ENCODE peak calls at places on chromosomes 13 and 19, in eight cellular contexts. A, Y, R, L, U, O, G and B are unnamed samples. For H3K9me3, the result is how much of the 10 kb centered on the place peaks cover.

GRCh38 chr13:46172531-46172991 is 9.4 kb downstream of the LCP1 start:
- DNase-seq in A (peak), G (no peak), O (no peak), Y (no peak), L (no peak), U (no peak), R (no peak), B (peak)

GRCh38 chr19:16070366-16070990 is 5.8 kb upstream of the TPM4 start:
- DNase-seq in Y (peak), U (peak), A (peak), R (no peak), O (no peak), L (peak), G (no peak), B (peak)

GRCh38 chr13:114279770-114280169 is 1.6 kb upstream of the UPF3A start:
- DNase-seq in Y (no peak), A (peak), L (no peak), R (no peak), U (no peak), G (no peak), O (no peak), B (no peak)

GRCh38 chr19:16912780-16913179 is 24.0 kb downstream of the F2RL3 start:
- DNase-seq in Y (no peak), L (no peak), O (no peak), A (no peak), U (no peak), G (no peak), R (no peak), B (no peak)

GRCh38 chr19:18940791-18941627 is at the start of gene HOMER3:
- DNase-seq in O (no peak), R (peak), G (peak), Y (no peak), A (peak), L (peak), U (peak), B (peak)

GRCh38 chr13:27551563-27551962 is 68.8 kb downstream of the LNX2 start:
- DNase-seq in U (no peak), G (no peak), A (no peak), L (no peak), R (no peak), O (no peak), Y (no peak), B (no peak)

GRCh38 chr19:3045885-3046603 is 16.3 kb downstream of the TLE5 start:
- DNase-seq in L (no peak), G (no peak), O (no peak), A (no peak), Y (no peak), R (no peak), U (peak), B (no peak)

GRCh38 chr13:77696006-77696862 is 1.3 kb upstream of the SLAIN1 start:
- DNase-seq in U (no peak), A (no peak), O (no peak), G (no peak), Y (no peak), R (no peak), L (no peak), B (no peak)

GRCh38 chr13:110206170-110206569 is 100.8 kb downstream of the COL4A1 start:
- DNase-seq in R (no peak), O (no peak), U (no peak), A (no peak), Y (no peak), G (no peak), L (no peak), B (peak)

GRCh38 chr13:75486146-75486545 is 4.2 kb upstream of the TBC1D4 start:
- DNase-seq in A (no peak), L (no peak), G (no peak), U (no peak), Y (no peak), R (no peak), O (no peak), B (no peak)

GRCh38 chr13:83929147-83929546 is 46.9 kb upstream of the SLITRK1 start:
- DNase-seq in R (no peak), U (no peak), Y (no peak), G (no peak), L (no peak), O (no peak), A (no peak), B (no peak)

GRCh38 chr19:39199025-39199424 is 2.3 kb downstream of the NCCRP1 start:
- DNase-seq in G (peak), O (no peak), L (no peak), Y (no peak), A (no peak), R (peak), U (peak), B (no peak)

GRCh38 chr13:42740753-42741152 is 40.6 kb upstream of the FAM216B start:
- DNase-seq in L (no peak), U (no peak), A (no peak), G (peak), O (no peak), R (no peak), Y (peak), B (peak)

GRCh38 chr19:42076375-42076944 is 494 bp downstream of the ZNF574 start:
- DNase-seq in O (no peak), G (peak), L (no peak), Y (no peak), U (peak), A (no peak), R (no peak), B (peak)

GRCh38 chr13:46577656-46578589 is 25.0 kb downstream of the LRCH1 start:
- DNase-seq in U (no peak), A (no peak), Y (no peak), O (no peak), G (no peak), R (peak), L (no peak), B (no peak)

GRCh38 chr13:113657851-113658741 is at the start of gene ATP4B:
- DNase-seq in A (peak), O (no peak), R (no peak), Y (no peak), L (peak), U (peak), G (peak), B (peak)

GRCh38 chr19:6099037-6099436 is 11.3 kb downstream of the RFX2 start:
- DNase-seq in Y (no peak), O (no peak), G (no peak), A (no peak), L (no peak), R (no peak), U (no peak), B (no peak)

GRCh38 chr19:6099633-6100032 is 10.7 kb downstream of the RFX2 start:
- DNase-seq in Y (no peak), L (no peak), G (no peak), A (no peak), R (no peak), O (no peak), U (no peak), B (no peak)

GRCh38 chr19:6101291-6101690 is 9.0 kb downstream of the RFX2 start:
- DNase-seq in G (no peak), L (no peak), A (no peak), R (no peak), U (no peak), O (no peak), Y (no peak), B (no peak)

GRCh38 chr19:6101991-6102390 is 8.3 kb downstream of the RFX2 start:
- DNase-seq in Y (no peak), L (no peak), G (no peak), U (no peak), R (no peak), A (no peak), O (no peak), B (no peak)

DNA sequence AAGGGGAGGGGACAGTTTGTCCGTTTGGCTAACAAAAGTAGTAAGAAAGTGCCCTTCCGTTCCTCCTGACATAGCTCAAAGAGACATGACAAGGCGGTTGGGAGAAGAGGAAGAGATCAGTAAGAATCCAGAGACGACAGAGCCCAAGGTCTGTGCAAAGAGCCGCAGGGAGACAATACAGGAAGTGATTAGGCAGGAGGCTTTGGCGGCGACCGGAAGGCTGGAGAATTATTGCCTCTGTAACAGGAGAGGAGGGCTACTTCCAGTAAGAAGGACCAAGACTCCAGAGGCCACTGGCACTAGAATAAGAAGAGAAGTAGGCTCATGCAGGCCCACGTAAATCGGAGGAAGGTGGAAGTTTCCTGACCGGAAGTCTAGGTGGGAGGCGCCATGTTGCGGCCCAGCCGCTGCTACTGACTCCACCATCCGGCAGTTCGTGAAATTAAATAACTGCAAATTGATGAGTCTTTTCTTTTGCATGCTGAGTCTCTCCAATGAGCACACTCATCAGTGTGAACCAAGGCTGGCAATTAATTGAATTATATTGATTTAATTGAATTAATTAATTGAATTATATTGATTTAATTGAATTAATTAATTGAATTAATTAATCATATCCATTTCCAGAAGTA is 9.9 kb downstream of the RFX2 start:
- DNase-seq in A (peak), L (no peak), U (no peak), Y (no peak), G (no peak), R (no peak), O (no peak), B (no peak)
- TF ChIP-seq POLR2A in A (no peak), L (no peak), U (no peak), Y (no peak), G (no peak), R (no peak), O (no peak), B (no peak)

DNA sequence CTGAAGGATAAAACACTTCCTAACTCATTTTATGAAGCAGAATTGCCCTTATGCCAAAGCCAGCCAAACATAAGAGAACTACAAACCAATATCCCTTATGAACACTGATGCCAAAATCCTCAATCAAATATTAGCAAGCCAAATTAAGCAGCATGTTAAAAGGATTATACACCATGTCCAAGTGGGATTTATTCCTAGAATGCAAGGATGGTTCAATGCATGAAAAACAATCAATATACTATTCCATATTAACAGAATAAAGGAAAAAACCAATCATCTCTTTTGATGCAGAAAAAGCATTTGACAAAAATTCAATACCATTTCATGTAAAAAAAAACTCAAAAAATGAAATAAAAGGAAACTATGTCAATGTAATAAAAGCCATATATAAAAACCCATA is 10.9 kb downstream of the ZNF792 start:
- DNase-seq in G (no peak), U (no peak), A (no peak), R (no peak), L (no peak), Y (no peak), O (no peak), B (no peak)
- H3K9me3 ChIP-seq in G (under half), U (under half), A (half or more), R (under half), L (under half), Y (under half), O (under half), B (under half)

GRCh38 chr19:49113762-49114629 is at the start of gene LIN7B:
- DNase-seq in G (peak), Y (peak), R (peak), U (peak), A (peak), L (no peak), O (no peak), B (peak)

GRCh38 chr19:49111218-49111998 is 2.8 kb upstream of the LIN7B start:
- DNase-seq in L (no peak), Y (no peak), A (no peak), G (no peak), R (no peak), O (no peak), U (no peak), B (no peak)

GRCh38 chr19:49116544-49116943 is 2.4 kb downstream of the LIN7B start:
- DNase-seq in O (no peak), L (no peak), Y (no peak), R (no peak), A (no peak), G (no peak), U (no peak), B (no peak)

GRCh38 chr19:49117677-49118564 is 1.0 kb downstream of the C19orf73 start:
- DNase-seq in A (no peak), R (no peak), U (no peak), Y (no peak), G (no peak), L (no peak), O (no peak), B (peak)

GRCh38 chr19:49114630-49115363 is 627 bp downstream of the LIN7B start:
- DNase-seq in G (peak), Y (no peak), L (no peak), O (no peak), U (peak), R (peak), A (peak), B (peak)
- H3K27ac ChIP-seq in G (no peak), Y (peak), L (peak), O (no peak), U (peak), R (peak), A (peak), B (peak)

DNA sequence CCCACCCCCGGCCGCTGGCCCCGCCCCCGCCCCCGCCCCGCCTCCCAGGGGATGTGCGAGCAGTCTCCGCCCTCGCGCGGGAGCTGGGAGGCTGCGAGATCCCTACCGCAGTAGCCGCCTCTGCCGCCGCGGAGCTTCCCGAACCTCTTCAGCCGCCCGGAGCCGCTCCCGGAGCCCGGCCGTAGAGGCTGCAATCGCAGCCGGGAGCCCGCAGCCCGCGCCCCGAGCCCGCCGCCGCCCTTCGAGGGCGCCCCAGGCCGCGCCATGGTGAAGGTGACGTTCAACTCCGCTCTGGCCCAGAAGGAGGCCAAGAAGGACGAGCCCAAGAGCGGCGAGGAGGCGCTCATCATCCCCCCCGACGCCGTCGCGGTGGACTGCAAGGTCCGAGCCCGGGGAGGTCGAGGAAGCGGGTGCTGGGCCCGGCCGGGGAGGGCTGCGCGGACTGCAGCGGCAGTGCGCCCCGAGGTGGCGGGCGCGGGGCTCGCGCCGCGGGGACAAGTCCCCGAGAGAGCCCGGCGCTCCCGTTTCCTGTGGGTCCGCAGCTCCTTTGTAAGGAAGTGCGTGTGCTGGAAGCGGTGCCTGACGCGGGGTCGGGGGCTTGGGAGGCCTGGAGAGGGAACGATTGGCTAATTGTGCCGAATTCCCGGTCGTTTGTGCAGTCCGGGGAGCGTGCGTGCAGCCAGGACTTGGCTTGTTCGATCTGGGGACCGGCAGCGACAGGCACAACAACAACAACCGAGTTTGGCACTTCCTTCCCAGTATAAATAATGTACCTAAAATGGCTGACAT is at the start of gene ITM2B:
- DNase-seq in G (peak), A (peak), Y (peak), O (no peak), R (peak), U (peak), L (peak), B (peak)
- TF ChIP-seq POLR2A in G (peak), A (peak), Y (no peak), O (peak), R (peak), U (peak), L (peak), B (peak)

GRCh38 chr19:21584532-21584931 is 79.1 kb downstream of the ZNF429 start:
- DNase-seq in L (no peak), A (no peak), Y (no peak), G (no peak), U (no peak), O (no peak), R (no peak), B (no peak)
- H3K9me3 ChIP-seq in L (under half), A (half or more), Y (under half), G (under half), U (under half), O (under half), R (under half), B (under half)

GRCh38 chr13:74259641-74260040 is 125.4 kb upstream of the KLF12 start:
- DNase-seq in O (no peak), L (no peak), G (no peak), A (no peak), Y (no peak), U (no peak), R (no peak), B (no peak)
- H3K27ac ChIP-seq in O (no peak), L (no peak), G (no peak), A (no peak), Y (no peak), U (no peak), R (no peak), B (no peak)

GRCh38 chr13:99085846-99086148 is 107.9 kb upstream of the DOCK9 start:
- DNase-seq in L (no peak), R (no peak), A (no peak), O (no peak), G (no peak), Y (no peak), U (no peak), B (no peak)

GRCh38 chr13:99086149-99086868 is 108.4 kb upstream of the DOCK9 start:
- DNase-seq in A (peak), R (peak), U (peak), G (peak), O (no peak), Y (no peak), L (no peak), B (peak)

GRCh38 chr13:99087954-99088491 is 110.2 kb upstream of the DOCK9 start:
- DNase-seq in O (no peak), G (no peak), R (no peak), U (no peak), A (peak), Y (no peak), L (no peak), B (no peak)

GRCh38 chr13:99086869-99087129 is 108.9 kb upstream of the DOCK9 start:
- DNase-seq in Y (no peak), O (no peak), G (no peak), U (no peak), A (no peak), L (no peak), R (no peak), B (no peak)

DNA sequence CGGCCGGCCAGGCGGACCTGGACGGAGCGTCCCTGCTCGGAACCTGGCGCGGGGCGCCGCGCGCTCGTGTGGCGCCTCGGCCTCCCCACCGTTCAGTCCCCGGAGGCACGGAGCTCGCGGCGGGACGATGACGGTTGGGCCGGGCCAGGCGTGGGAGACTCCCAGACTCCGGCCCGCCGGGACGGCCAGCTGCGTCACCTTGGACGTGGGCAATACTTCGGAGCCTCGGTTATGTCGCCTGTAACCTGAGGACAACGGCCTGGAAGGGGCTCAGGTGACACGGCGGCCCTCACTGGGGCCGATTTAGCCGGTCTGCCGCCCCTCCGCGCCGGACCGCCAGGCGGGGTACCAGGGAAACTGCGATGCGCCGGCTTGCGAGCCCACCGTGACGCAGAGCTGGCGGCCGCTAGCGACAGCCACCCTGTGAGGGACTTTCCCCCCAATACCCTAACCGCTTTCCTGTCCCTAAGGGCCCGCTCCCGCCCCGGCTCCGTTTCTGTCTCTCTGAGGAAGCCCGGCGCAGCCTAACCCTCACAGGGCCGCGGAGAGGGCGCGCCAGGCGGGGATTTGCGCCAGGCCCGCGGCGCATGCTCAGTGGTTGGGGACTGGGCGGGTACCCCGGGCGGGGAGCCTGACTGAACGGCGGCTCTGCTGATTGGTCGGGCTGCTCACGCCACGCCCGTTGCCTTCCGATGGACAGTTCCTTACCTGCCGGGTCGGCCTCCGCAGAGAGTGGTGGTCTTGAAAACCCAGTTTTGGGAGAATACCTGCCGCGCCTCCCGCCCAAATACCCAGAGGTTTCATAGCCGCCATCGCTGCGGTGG is 109.5 kb upstream of the DOCK9 start:
- DNase-seq in G (peak), R (peak), Y (peak), O (peak), A (peak), U (peak), L (peak), B (peak)
- TF ChIP-seq POLR2A in G (peak), R (no peak), Y (peak), O (peak), A (peak), U (peak), L (peak), B (peak)

GRCh38 chr19:21588202-21588601 is 82.8 kb downstream of the ZNF429 start:
- DNase-seq in L (no peak), Y (no peak), O (no peak), G (no peak), R (no peak), U (no peak), A (no peak), B (no peak)
- H3K9me3 ChIP-seq in L (under half), Y (under half), O (under half), G (under half), R (under half), U (under half), A (under half), B (under half)

DNA sequence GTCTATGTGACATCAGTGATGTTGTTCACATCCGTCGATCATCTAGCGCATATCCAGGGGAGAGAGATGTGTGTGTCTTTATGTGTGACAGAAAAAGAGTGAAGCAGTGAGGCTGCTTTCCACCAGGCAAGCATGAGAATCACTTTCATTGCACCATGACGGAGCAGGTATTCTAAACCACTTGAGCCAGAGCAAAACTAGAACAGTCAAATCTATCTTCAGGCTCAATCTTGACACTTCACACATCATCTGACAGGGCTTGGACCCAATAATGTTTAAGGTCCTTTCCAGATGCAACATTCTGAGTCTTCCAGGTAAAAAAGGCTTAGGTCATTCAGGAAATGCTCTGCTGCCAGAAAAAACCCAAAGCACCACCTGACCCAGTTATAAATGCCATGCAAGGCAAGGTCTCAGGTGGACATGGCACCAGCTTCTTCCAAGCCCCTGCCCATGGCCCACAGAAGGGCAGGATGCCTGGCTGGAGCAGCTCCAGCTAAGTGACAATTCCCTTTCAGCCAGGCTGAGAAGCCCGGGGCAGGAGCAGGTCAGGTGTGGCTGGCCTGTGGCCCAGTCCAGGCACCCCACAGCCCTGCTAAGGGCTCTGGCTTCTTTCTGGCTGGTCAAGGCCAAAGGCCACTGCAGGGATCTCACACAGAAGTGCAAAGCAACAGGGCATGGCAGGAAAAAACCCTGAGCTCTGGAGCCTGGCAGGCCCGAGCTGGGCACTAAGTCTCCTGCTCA is 5.0 kb downstream of the ELAVL1 start:
- DNase-seq in R (no peak), U (no peak), L (no peak), G (no peak), A (no peak), O (no peak), Y (no peak), B (no peak)
- H3K27ac ChIP-seq in R (no peak), U (no peak), L (peak), G (no peak), A (no peak), O (no peak), Y (no peak), B (no peak)